ENCODE peak calls at places on chromosomes 2 and 18, in seven cellular contexts. X is stimulated activated CD4-positive, alpha-beta T cell treated with anti-CD3 and anti-CD28 coated beads, Interleukin-4, amount 100 ng/mL, for 24 hours; T is EL; E is stimulated activated CD8-positive, alpha-beta memory T cell treated with anti-CD3 and anti-CD28 coated beads, Interleukin-7, amount 100 ng/mL, for 1 hour; S is B cell; C is HL-60; W is mesenteric fat pad. L is an unnamed sample.

GRCh38 chr18:72692086-72692485 is 147.9 kb upstream of the CBLN2 start:
- DNase-seq in X (no peak), T (no peak), E (no peak), S (no peak), C (no peak), W (no peak), L (peak)

GRCh38 chr2:176999331-176999730 is 213.3 kb upstream of the HNRNPA3 start:
- DNase-seq in X (no peak), T (peak), E (no peak), S (no peak), C (peak), W (no peak), L (peak)

GRCh38 chr2:156867201-156867600 is 390.3 kb upstream of the GALNT5 start:
- DNase-seq in X (no peak), T (peak), E (no peak), S (no peak), C (no peak), W (no peak), L (no peak)

GRCh38 chr2:24970483-24971299 is 1.1 kb downstream of the DNAJC27 start:
- DNase-seq in X (no peak), T (peak), E (no peak), S (no peak), C (no peak), W (no peak), L (no peak)

GRCh38 chr2:63827749-63828148 is 13.9 kb upstream of the UGP2 start:
- DNase-seq in X (no peak), T (peak), E (no peak), S (no peak), C (no peak), W (no peak), L (peak)

GRCh38 chr2:221049950-221050349 is 522.2 kb downstream of the EPHA4 start:
- DNase-seq in X (no peak), T (no peak), E (no peak), S (no peak), C (no peak), W (no peak), L (no peak)

GRCh38 chr18:36066731-36067117 is 635 bp downstream of the RPRD1A start:
- DNase-seq in X (no peak), T (no peak), E (no peak), S (no peak), C (no peak), W (no peak), L (no peak)

GRCh38 chr2:233746475-233747282 is 13.4 kb upstream of the UGT1A1 start:
- DNase-seq in X (no peak), T (no peak), E (no peak), S (no peak), C (no peak), W (no peak), L (no peak)

GRCh38 chr2:233892793-233893192 is 24.4 kb upstream of the TRPM8 start:
- DNase-seq in X (no peak), T (no peak), E (no peak), S (no peak), C (no peak), W (no peak), L (peak)

GRCh38 chr18:48702346-48703032 is 163.7 kb downstream of the CTIF start:
- DNase-seq in X (no peak), T (no peak), E (no peak), S (no peak), C (no peak), W (no peak), L (no peak)

GRCh38 chr18:11247381-11247970 is 98.1 kb upstream of the PIEZO2 start:
- DNase-seq in X (no peak), T (no peak), E (no peak), S (no peak), C (no peak), W (no peak), L (no peak)

GRCh38 chr2:217074576-217075224 is 214.8 kb upstream of the TNP1 start:
- DNase-seq in X (no peak), T (no peak), E (no peak), S (no peak), C (no peak), W (no peak), L (no peak)

GRCh38 chr2:234686088-234686890 is 189.4 kb upstream of the ARL4C start:
- DNase-seq in X (no peak), T (peak), E (no peak), S (no peak), C (no peak), W (no peak), L (peak)

GRCh38 chr2:201837824-201838340 is 31.5 kb downstream of the CDK15 start:
- DNase-seq in X (no peak), T (no peak), E (no peak), S (no peak), C (no peak), W (no peak), L (no peak)

GRCh38 chr18:42752921-42753320 is 362.6 kb downstream of the RIT2 start:
- DNase-seq in X (no peak), T (no peak), E (no peak), S (no peak), C (no peak), W (no peak), L (no peak)

GRCh38 chr18:8705941-8706544 is 687 bp downstream of the MTCL1 start:
- DNase-seq in X (peak), T (peak), E (no peak), S (no peak), C (no peak), W (no peak), L (peak)

GRCh38 chr2:220705678-220706077 is 866.4 kb downstream of the EPHA4 start:
- DNase-seq in X (no peak), T (no peak), E (no peak), S (no peak), C (no peak), W (no peak), L (no peak)

GRCh38 chr2:10284108-10284870 is 18.4 kb upstream of the HPCAL1 start:
- DNase-seq in X (no peak), T (no peak), E (no peak), S (no peak), C (no peak), W (no peak), L (no peak)

GRCh38 chr18:2914185-2914584 is 67.4 kb downstream of the EMILIN2 start:
- DNase-seq in X (no peak), T (no peak), E (no peak), S (peak), C (no peak), W (peak), L (no peak)

GRCh38 chr2:109209941-109210340 is 80.9 kb downstream of the SH3RF3 start:
- DNase-seq in X (no peak), T (no peak), E (no peak), S (no peak), C (no peak), W (no peak), L (no peak)

GRCh38 chr2:24102677-24103076 is 18.0 kb upstream of the TP53I3 start:
- DNase-seq in X (no peak), T (no peak), E (no peak), S (no peak), C (no peak), W (no peak), L (no peak)

GRCh38 chr2:56444339-56444738 is 260.5 kb downstream of the CCDC85A start:
- DNase-seq in X (no peak), T (peak), E (no peak), S (no peak), C (no peak), W (no peak), L (peak)

L was measured in Daoy.